ENCODE peak calls at places on chromosomes 7 and 10, in seven cellular contexts. One of them, this sample, is unnamed.

GRCh38 chr10:108454224-108454623 is 1289.7 kb upstream of the SORCS1 start:
- DNase-seq in spleen: no peak
- DNase-seq in transverse colon: no peak
- DNase-seq in K562: no peak
- DNase-seq in esophagus muscularis mucosa: no peak
- DNase-seq in upper lobe of left lung: no peak
- DNase-seq in Panc1: no peak
- DNase-seq in this sample: no peak

GRCh38 chr7:27116962-27117686 is 13.4 kb downstream of the HOXA4 start:
- DNase-seq in transverse colon: no peak
- DNase-seq in K562: no peak
- DNase-seq in esophagus muscularis mucosa: no peak
- DNase-seq in spleen: no peak
- DNase-seq in Panc1: no peak
- DNase-seq in upper lobe of left lung: no peak
- DNase-seq in this sample: no peak

GRCh38 chr7:99624487-99624886 is 7.7 kb downstream of the ZSCAN25 start:
- DNase-seq in K562: no peak
- DNase-seq in spleen: peak
- DNase-seq in esophagus muscularis mucosa: peak
- DNase-seq in upper lobe of left lung: no peak
- DNase-seq in Panc1: no peak
- DNase-seq in transverse colon: peak
- DNase-seq in this sample: no peak

GRCh38 chr7:3636131-3636860 is 335.2 kb downstream of the SDK1 start:
- DNase-seq in K562: no peak
- DNase-seq in transverse colon: no peak
- DNase-seq in spleen: no peak
- DNase-seq in Panc1: no peak
- DNase-seq in esophagus muscularis mucosa: peak
- DNase-seq in upper lobe of left lung: no peak
- DNase-seq in this sample: no peak

GRCh38 chr7:771241-772004 is 44.3 kb upstream of the PRKAR1B start:
- DNase-seq in spleen: no peak
- DNase-seq in transverse colon: peak
- DNase-seq in K562: no peak
- DNase-seq in Panc1: no peak
- DNase-seq in esophagus muscularis mucosa: peak
- DNase-seq in upper lobe of left lung: peak
- DNase-seq in this sample: no peak

GRCh38 chr10:80204193-80204714 is 1.1 kb downstream of the ANXA11 start:
- DNase-seq in spleen: peak
- DNase-seq in Panc1: no peak
- DNase-seq in transverse colon: peak
- DNase-seq in K562: no peak
- DNase-seq in upper lobe of left lung: peak
- DNase-seq in esophagus muscularis mucosa: no peak
- DNase-seq in this sample: no peak

GRCh38 chr10:7507887-7508726 is 97.3 kb upstream of the SFMBT2 start:
- DNase-seq in spleen: peak
- DNase-seq in esophagus muscularis mucosa: no peak
- DNase-seq in transverse colon: peak
- DNase-seq in K562: no peak
- DNase-seq in Panc1: no peak
- DNase-seq in upper lobe of left lung: no peak
- DNase-seq in this sample: no peak

GRCh38 chr7:15159239-15159638 is 256.7 kb upstream of the DGKB start:
- DNase-seq in Panc1: no peak
- DNase-seq in upper lobe of left lung: no peak
- DNase-seq in transverse colon: no peak
- DNase-seq in K562: no peak
- DNase-seq in esophagus muscularis mucosa: no peak
- DNase-seq in spleen: no peak
- DNase-seq in this sample: no peak

GRCh38 chr10:89158446-89158845 is 48.7 kb downstream of the CH25H start:
- DNase-seq in transverse colon: no peak
- DNase-seq in esophagus muscularis mucosa: no peak
- DNase-seq in upper lobe of left lung: no peak
- DNase-seq in K562: no peak
- DNase-seq in spleen: no peak
- DNase-seq in Panc1: no peak
- DNase-seq in this sample: no peak

GRCh38 chr7:73918926-73919693 is 58.2 kb downstream of the TMEM270 start:
- DNase-seq in Panc1: no peak
- DNase-seq in spleen: peak
- DNase-seq in esophagus muscularis mucosa: no peak
- DNase-seq in K562: no peak
- DNase-seq in transverse colon: no peak
- DNase-seq in upper lobe of left lung: no peak
- DNase-seq in this sample: peak

GRCh38 chr7:96786261-96786997 is 76.8 kb upstream of the SEM1 start:
- DNase-seq in esophagus muscularis mucosa: no peak
- DNase-seq in spleen: no peak
- DNase-seq in transverse colon: no peak
- DNase-seq in K562: no peak
- DNase-seq in Panc1: no peak
- DNase-seq in upper lobe of left lung: no peak
- DNase-seq in this sample: peak

GRCh38 chr7:114112806-114113205 is 194.0 kb upstream of the PPP1R3A start:
- DNase-seq in spleen: no peak
- DNase-seq in K562: no peak
- DNase-seq in transverse colon: no peak
- DNase-seq in esophagus muscularis mucosa: no peak
- DNase-seq in Panc1: no peak
- DNase-seq in upper lobe of left lung: no peak
- DNase-seq in this sample: no peak

GRCh38 chr7:123865517-123866117 is 20.6 kb downstream of the HYAL4 start:
- DNase-seq in spleen: no peak
- DNase-seq in upper lobe of left lung: peak
- DNase-seq in K562: peak
- DNase-seq in Panc1: peak
- DNase-seq in transverse colon: peak
- DNase-seq in esophagus muscularis mucosa: no peak
- DNase-seq in this sample: no peak

GRCh38 chr7:15525652-15526263 is 36.1 kb downstream of the AGMO start:
- DNase-seq in Panc1: no peak
- DNase-seq in K562: no peak
- DNase-seq in upper lobe of left lung: no peak
- DNase-seq in transverse colon: no peak
- DNase-seq in spleen: peak
- DNase-seq in esophagus muscularis mucosa: no peak
- DNase-seq in this sample: no peak

GRCh38 chr10:45582386-45582781 is 90.2 kb downstream of the ZFAND4 start:
- DNase-seq in upper lobe of left lung: no peak
- DNase-seq in transverse colon: no peak
- DNase-seq in K562: no peak
- DNase-seq in esophagus muscularis mucosa: no peak
- DNase-seq in spleen: no peak
- DNase-seq in Panc1: no peak
- DNase-seq in this sample: no peak

GRCh38 chr10:88810196-88810961 is 7.8 kb downstream of the LIPM start:
- DNase-seq in transverse colon: no peak
- DNase-seq in esophagus muscularis mucosa: peak
- DNase-seq in upper lobe of left lung: no peak
- DNase-seq in K562: peak
- DNase-seq in spleen: no peak
- DNase-seq in Panc1: peak
- DNase-seq in this sample: no peak

GRCh38 chr7:137591444-137591843 is 247.9 kb upstream of the PTN start:
- DNase-seq in upper lobe of left lung: no peak
- DNase-seq in Panc1: peak
- DNase-seq in transverse colon: no peak
- DNase-seq in spleen: no peak
- DNase-seq in K562: peak
- DNase-seq in esophagus muscularis mucosa: no peak
- DNase-seq in this sample: no peak

GRCh38 chr10:1549591-1550290 is 187.6 kb downstream of the ADARB2 start:
- DNase-seq in spleen: peak
- DNase-seq in esophagus muscularis mucosa: no peak
- DNase-seq in upper lobe of left lung: no peak
- DNase-seq in K562: no peak
- DNase-seq in transverse colon: no peak
- DNase-seq in Panc1: no peak
- DNase-seq in this sample: peak

GRCh38 chr10:105973252-105973877 is 1191.1 kb downstream of the SORCS1 start:
- DNase-seq in spleen: no peak
- DNase-seq in Panc1: no peak
- DNase-seq in upper lobe of left lung: no peak
- DNase-seq in transverse colon: no peak
- DNase-seq in K562: no peak
- DNase-seq in esophagus muscularis mucosa: no peak
- DNase-seq in this sample: no peak

GRCh38 chr7:120741371-120742042 is 116.4 kb downstream of the TSPAN12 start:
- DNase-seq in Panc1: no peak
- DNase-seq in K562: no peak
- DNase-seq in esophagus muscularis mucosa: no peak
- DNase-seq in upper lobe of left lung: no peak
- DNase-seq in spleen: no peak
- DNase-seq in transverse colon: no peak
- DNase-seq in this sample: no peak

GRCh38 chr7:3605222-3605621 is 304.2 kb downstream of the SDK1 start:
- DNase-seq in upper lobe of left lung: no peak
- DNase-seq in Panc1: peak
- DNase-seq in K562: no peak
- DNase-seq in transverse colon: no peak
- DNase-seq in spleen: no peak
- DNase-seq in esophagus muscularis mucosa: no peak
- DNase-seq in this sample: no peak

GRCh38 chr10:103850572-103850895 is 4.8 kb downstream of the SH3PXD2A start:
- DNase-seq in transverse colon: no peak
- DNase-seq in spleen: no peak
- DNase-seq in esophagus muscularis mucosa: no peak
- DNase-seq in upper lobe of left lung: no peak
- DNase-seq in Panc1: no peak
- DNase-seq in K562: no peak
- DNase-seq in this sample: peak

GRCh38 chr10:113434315-113434714 is 118.5 kb upstream of the HABP2 start:
- DNase-seq in esophagus muscularis mucosa: no peak
- DNase-seq in K562: no peak
- DNase-seq in transverse colon: no peak
- DNase-seq in upper lobe of left lung: no peak
- DNase-seq in Panc1: no peak
- DNase-seq in spleen: no peak
- DNase-seq in this sample: no peak

GRCh38 chr10:15293862-15294835 is 76.9 kb downstream of the FAM171A1 start:
- DNase-seq in K562: no peak
- DNase-seq in upper lobe of left lung: no peak
- DNase-seq in spleen: no peak
- DNase-seq in Panc1: no peak
- DNase-seq in transverse colon: no peak
- DNase-seq in esophagus muscularis mucosa: no peak
- DNase-seq in this sample: no peak

GRCh38 chr10:126119591-126119990 is 223.2 kb downstream of the FANK1 start:
- DNase-seq in transverse colon: no peak
- DNase-seq in upper lobe of left lung: no peak
- DNase-seq in spleen: no peak
- DNase-seq in K562: no peak
- DNase-seq in Panc1: no peak
- DNase-seq in esophagus muscularis mucosa: no peak
- DNase-seq in this sample: no peak

GRCh38 chr7:5634107-5634950 is 147.1 kb downstream of the RNF216 start:
- DNase-seq in esophagus muscularis mucosa: no peak
- DNase-seq in Panc1: no peak
- DNase-seq in K562: no peak
- DNase-seq in spleen: peak
- DNase-seq in transverse colon: peak
- DNase-seq in upper lobe of left lung: peak
- DNase-seq in this sample: peak

GRCh38 chr7:76397409-76398183 is 11.9 kb downstream of the SSC4D start:
- DNase-seq in upper lobe of left lung: peak
- DNase-seq in K562: peak
- DNase-seq in esophagus muscularis mucosa: no peak
- DNase-seq in transverse colon: peak
- DNase-seq in spleen: peak
- DNase-seq in Panc1: no peak
- DNase-seq in this sample: peak

GRCh38 chr10:34824870-34825269 is 9.8 kb upstream of the PARD3 start:
- DNase-seq in K562: no peak
- DNase-seq in spleen: no peak
- DNase-seq in transverse colon: no peak
- DNase-seq in Panc1: no peak
- DNase-seq in esophagus muscularis mucosa: no peak
- DNase-seq in upper lobe of left lung: no peak
- DNase-seq in this sample: no peak
- TF ChIP-seq CTCF in K562: peak
- TF ChIP-seq CTCF in spleen: no peak
- TF ChIP-seq CTCF in transverse colon: no peak
- TF ChIP-seq CTCF in Panc1: peak
- TF ChIP-seq CTCF in esophagus muscularis mucosa: no peak
- TF ChIP-seq CTCF in upper lobe of left lung: no peak
- TF ChIP-seq CTCF in this sample: no peak

GRCh38 chr7:81143856-81144255 is 225.0 kb upstream of the SEMA3C start:
- DNase-seq in K562: no peak
- DNase-seq in esophagus muscularis mucosa: no peak
- DNase-seq in spleen: no peak
- DNase-seq in transverse colon: no peak
- DNase-seq in Panc1: no peak
- DNase-seq in upper lobe of left lung: no peak
- DNase-seq in this sample: no peak
- TF ChIP-seq POLR2AphosphoS5 in K562: no peak
- TF ChIP-seq POLR2AphosphoS5 in esophagus muscularis mucosa: no peak
- TF ChIP-seq POLR2AphosphoS5 in spleen: no peak
- TF ChIP-seq POLR2AphosphoS5 in transverse colon: no peak
- TF ChIP-seq POLR2AphosphoS5 in Panc1: no peak
- TF ChIP-seq POLR2AphosphoS5 in upper lobe of left lung: no peak
- TF ChIP-seq POLR2AphosphoS5 in this sample: no peak

DNA sequence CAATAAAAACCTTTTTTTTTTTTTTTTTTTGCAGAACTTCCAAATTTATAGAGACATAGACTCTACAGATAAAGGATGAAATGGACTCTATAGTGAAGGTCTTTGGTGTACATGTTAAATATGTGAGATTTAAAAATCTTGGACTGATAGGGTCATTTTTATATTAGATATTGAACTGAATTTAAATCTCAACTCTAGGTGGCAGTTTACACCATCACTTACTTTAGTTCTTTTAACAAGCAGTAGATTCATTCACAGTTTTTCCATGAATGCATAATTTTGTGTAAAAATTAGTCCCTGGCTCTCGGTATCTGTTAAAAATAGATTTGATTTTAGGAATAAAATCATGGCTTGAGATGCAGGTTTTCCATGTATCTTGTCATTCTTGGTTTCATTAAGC is 31.1 kb upstream of the SNX13 start:
- DNase-seq in upper lobe of left lung: no peak
- DNase-seq in esophagus muscularis mucosa: no peak
- DNase-seq in K562: no peak
- DNase-seq in Panc1: no peak
- DNase-seq in spleen: no peak
- DNase-seq in transverse colon: no peak
- DNase-seq in this sample: no peak
- TF ChIP-seq CTCF in upper lobe of left lung: peak
- TF ChIP-seq CTCF in esophagus muscularis mucosa: peak
- TF ChIP-seq CTCF in K562: no peak
- TF ChIP-seq CTCF in Panc1: peak
- TF ChIP-seq CTCF in spleen: no peak
- TF ChIP-seq CTCF in transverse colon: no peak
- TF ChIP-seq CTCF in this sample: no peak

DNA sequence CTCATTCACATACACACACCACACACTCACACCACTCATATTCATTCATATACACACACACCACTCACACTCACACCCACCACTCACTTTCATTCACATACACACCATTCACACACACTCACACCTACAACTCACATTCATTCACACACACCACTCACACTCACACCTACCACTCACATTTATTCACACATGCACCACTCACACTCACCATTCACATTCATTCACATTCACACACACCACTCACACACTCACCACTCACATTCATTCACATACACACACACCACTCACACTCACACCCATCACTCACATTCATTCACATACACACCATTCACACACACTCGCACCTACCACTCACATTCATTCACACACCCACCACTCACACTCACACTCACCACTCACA is 25.4 kb upstream of the C10orf120 start:
- DNase-seq in K562: no peak
- DNase-seq in Panc1: no peak
- DNase-seq in upper lobe of left lung: no peak
- DNase-seq in transverse colon: no peak
- DNase-seq in spleen: no peak
- DNase-seq in esophagus muscularis mucosa: peak
- DNase-seq in this sample: no peak
- TF ChIP-seq POLR2AphosphoS5 in K562: no peak
- TF ChIP-seq POLR2AphosphoS5 in Panc1: no peak
- TF ChIP-seq POLR2AphosphoS5 in upper lobe of left lung: no peak
- TF ChIP-seq POLR2AphosphoS5 in transverse colon: no peak
- TF ChIP-seq POLR2AphosphoS5 in spleen: no peak
- TF ChIP-seq POLR2AphosphoS5 in esophagus muscularis mucosa: no peak
- TF ChIP-seq POLR2AphosphoS5 in this sample: no peak